ENCODE peak calls at places on chromosomes 16 and 17, in four cellular contexts. K is K562, C is HepG2, U is GM12878. M is an unnamed sample.

GRCh38 chr17:70621593-70621992 is 452.3 kb downstream of the KCNJ2 start:
- DNase-seq in K (no peak), U (no peak), C (no peak), M (no peak)

GRCh38 chr17:42975265-42975664 is 4.6 kb downstream of the PTGES3L start:
- DNase-seq in K (peak), U (no peak), C (peak), M (no peak)

GRCh38 chr16:29842732-29843346 is 20.2 kb downstream of the CDIPT start:
- DNase-seq in U (no peak), K (no peak), C (no peak), M (no peak)

GRCh38 chr17:38874505-38875419 is 4.9 kb downstream of the LASP1 start:
- DNase-seq in K (no peak), U (no peak), C (no peak), M (no peak)

GRCh38 chr16:79542196-79542859 is 58.2 kb downstream of the MAF start:
- DNase-seq in U (no peak), K (no peak), C (no peak), M (no peak)

GRCh38 chr16:70769761-70770160 is 31.2 kb downstream of the VAC14 start:
- DNase-seq in U (no peak), C (no peak), K (no peak), M (no peak)

GRCh38 chr17:31654936-31655335 is 204.1 kb downstream of the COPRS start:
- DNase-seq in C (no peak), K (no peak), U (no peak), M (no peak)

GRCh38 chr16:70416748-70417616 is 21.9 kb downstream of the ST3GAL2 start:
- DNase-seq in K (no peak), U (no peak), C (peak), M (no peak)

GRCh38 chr17:79628861-79629547 is 18.2 kb upstream of the RBFOX3 start:
- DNase-seq in C (no peak), K (no peak), U (no peak), M (no peak)

GRCh38 chr16:12420661-12421209 is 383.0 kb downstream of the CPPED1 start:
- DNase-seq in U (no peak), C (no peak), K (peak), M (no peak)

GRCh38 chr16:81136331-81137011 is 40.3 kb upstream of the GCSH start:
- DNase-seq in C (no peak), K (no peak), U (no peak), M (peak)

GRCh38 chr17:14508156-14508555 is 207.3 kb downstream of the HS3ST3B1 start:
- DNase-seq in U (no peak), C (no peak), K (no peak), M (no peak)

GRCh38 chr17:72077326-72077960 is 43.4 kb upstream of the SOX9 start:
- DNase-seq in K (no peak), U (no peak), C (no peak), M (no peak)

GRCh38 chr17:65518256-65518655 is 43.2 kb downstream of the AXIN2 start:
- DNase-seq in K (no peak), C (no peak), U (no peak), M (no peak)

GRCh38 chr17:15232517-15232915 is 32.6 kb downstream of the PMP22 start:
- DNase-seq in K (peak), C (no peak), U (no peak), M (no peak)

GRCh38 chr16:77724174-77724573 is 1.9 kb downstream of the NUDT7 start:
- DNase-seq in C (peak), U (no peak), K (no peak), M (no peak)

GRCh38 chr17:57442914-57443571 is 186.7 kb downstream of the MSI2 start:
- DNase-seq in U (no peak), C (no peak), K (no peak), M (peak)

GRCh38 chr16:3837851-3838564 is 42.5 kb downstream of the CREBBP start:
- DNase-seq in C (no peak), K (no peak), U (no peak), M (no peak)

GRCh38 chr16:3839402-3840184 is 40.9 kb downstream of the CREBBP start:
- DNase-seq in C (no peak), U (no peak), K (no peak), M (no peak)

GRCh38 chr16:3841729-3842508 is 38.6 kb downstream of the CREBBP start:
- DNase-seq in U (no peak), K (no peak), C (no peak), M (no peak)

GRCh38 chr16:3836641-3837040 is 43.9 kb downstream of the CREBBP start:
- DNase-seq in U (no peak), K (no peak), C (no peak), M (no peak)

DNA sequence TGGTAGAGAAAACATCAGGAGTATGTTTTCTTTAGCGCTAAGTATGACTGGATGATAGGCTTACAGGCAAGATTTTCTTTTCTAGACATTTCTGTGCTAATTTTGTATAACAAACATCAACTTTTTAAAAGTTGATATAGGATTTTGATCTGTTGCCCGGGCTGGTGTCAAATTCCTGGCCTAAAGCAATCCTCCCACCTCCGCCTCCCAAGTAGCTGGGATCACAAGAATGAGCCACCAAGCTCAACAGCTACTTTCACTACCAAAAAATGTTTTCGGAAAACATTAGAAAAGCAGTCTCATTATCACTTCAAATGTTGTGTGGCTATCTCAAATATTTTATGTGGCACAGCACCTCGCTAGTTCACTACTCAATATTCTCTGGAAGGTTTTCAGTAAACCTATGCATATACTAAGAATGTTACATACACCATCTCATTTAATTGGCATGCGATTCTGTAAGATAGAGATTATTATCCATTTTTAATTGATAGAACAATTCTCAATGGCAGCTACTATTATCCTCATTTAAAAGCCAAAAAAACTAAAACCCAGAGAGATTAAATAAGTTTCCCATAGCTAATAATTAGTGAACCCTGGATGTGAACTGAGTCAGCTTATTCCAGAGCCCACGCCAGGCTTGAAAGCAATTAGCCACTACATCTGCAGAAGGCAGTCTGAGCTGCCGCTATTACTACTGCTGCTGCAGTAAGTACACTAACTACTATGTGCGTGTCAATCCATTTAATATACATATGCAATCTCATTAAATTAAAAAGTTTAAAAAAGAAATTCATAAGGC is 41.7 kb downstream of the CREBBP start:
- DNase-seq in C (no peak), K (no peak), U (no peak), M (no peak)
- TF ChIP-seq CHD4 in C (no peak), K (no peak), U (no peak), M (no peak)

DNA sequence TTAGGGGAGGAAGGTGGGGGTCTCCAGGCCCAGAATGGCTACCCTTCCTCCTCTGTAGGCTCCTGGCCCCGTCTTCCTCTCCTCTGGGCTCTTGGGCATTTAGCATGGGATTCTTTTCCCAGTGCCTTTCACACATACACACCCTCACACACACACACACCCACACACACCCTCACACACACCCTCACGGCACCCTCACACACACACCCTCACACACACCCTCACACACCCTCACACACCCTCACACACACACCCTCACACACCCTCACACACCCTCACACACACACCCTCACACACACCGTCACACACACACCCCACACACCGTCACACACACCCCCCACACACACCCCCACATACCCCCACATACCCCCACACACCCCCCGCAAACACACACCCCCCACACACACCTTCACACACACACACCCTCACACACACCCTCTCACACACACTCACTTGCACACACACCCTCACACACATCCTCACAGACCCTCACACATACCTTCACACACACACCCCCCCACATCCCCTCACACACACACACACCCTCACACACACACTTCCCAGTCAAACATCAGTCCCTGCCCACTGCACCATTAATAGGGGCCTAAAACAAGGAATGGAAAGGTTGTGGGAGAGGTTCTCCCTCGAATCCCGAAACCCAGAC is 845 bp downstream of the SGCA start:
- DNase-seq in C (no peak), U (no peak), K (no peak), M (no peak)
- H3K27ac ChIP-seq in C (no peak), U (no peak), K (no peak), M (peak)

GRCh38 chr17:48429638-48430586 is at the start of gene SKAP1:
- DNase-seq in K (no peak), C (no peak), U (no peak), M (no peak)
- TF ChIP-seq MAX in K (no peak), C (no peak), U (peak), M (no peak)

DNA sequence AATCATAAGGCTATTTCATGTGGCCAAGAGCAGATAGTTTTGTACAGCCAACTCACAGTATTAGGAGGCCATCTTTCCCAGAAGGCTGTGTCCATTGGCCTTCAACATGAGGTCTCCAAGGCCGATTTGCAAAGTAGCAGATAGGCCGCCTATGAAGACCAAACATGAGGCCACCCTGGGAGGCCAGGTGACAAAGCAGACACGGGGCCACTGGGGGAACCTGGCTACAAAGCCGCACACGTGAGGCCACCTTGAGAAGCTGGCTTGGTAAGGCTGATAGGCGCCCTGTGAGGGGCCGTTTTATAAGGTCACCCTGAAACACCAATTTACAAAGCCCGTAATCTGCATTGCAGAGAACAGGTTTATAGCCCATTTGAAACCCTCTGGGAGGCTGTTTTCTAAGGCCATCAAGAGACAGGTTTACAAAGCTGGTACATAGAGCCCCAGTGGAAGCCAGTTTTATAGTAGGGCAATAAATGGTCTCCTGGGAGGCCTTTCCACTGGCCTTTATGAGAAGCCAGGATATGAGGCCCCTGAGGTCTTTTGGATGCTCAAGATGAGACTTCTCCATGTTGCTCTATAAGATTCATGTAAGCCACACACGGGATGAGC is 4.9 kb downstream of the KDM8 start:
- DNase-seq in C (no peak), K (no peak), U (no peak), M (no peak)
- TF ChIP-seq CHD4 in C (no peak), K (no peak), U (no peak), M (no peak)

DNA sequence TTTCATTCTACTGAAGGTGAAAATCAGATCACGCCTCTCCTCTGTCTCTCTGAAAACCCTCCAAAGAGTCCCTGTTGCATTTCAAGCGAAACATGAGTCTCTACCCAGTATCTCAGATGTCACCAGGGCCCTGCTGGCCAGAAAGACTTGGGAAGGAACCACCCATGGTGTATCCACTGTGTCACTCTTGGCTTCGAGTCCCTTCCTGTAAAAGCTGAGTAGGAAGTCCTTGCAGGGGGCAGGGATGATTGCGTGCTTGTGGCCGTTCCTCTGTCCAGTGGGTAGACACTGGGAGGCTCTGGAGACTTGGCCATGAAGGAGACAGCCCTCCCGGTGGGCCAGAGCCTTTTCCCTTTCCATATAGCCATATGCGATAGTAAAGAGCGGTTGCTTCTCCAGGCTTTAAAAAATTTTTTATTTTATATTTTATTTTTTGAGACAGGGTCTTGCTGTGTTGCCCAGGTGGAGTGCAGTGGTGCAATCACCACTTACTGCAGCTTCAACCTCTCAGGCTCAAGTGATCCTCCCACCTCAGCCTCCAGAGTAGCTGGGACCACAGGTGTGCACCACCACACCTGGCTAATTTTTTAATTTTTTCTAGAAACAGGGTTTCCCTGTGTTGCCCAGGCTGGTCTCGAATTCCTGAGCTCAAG is 19.0 kb upstream of the RMI2 start:
- DNase-seq in K (no peak), C (no peak), U (no peak), M (no peak)
- H3K27ac ChIP-seq in K (no peak), C (no peak), U (peak), M (no peak)

GRCh38 chr16:87201777-87202176 is 115.4 kb downstream of the C16orf95 start:
- DNase-seq in U (no peak), C (no peak), K (peak), M (no peak)
- TF ChIP-seq MAX in U (no peak), C (no peak), K (no peak), M (no peak)

GRCh38 chr17:76207670-76208069 is 32.6 kb downstream of the RNF157 start:
- DNase-seq in C (no peak), K (no peak), U (no peak), M (no peak)

GRCh38 chr17:76208120-76208519 is 32.2 kb downstream of the RNF157 start:
- DNase-seq in K (no peak), U (peak), C (no peak), M (no peak)

GRCh38 chr17:76202516-76202915 is 37.8 kb downstream of the RNF157 start:
- DNase-seq in C (no peak), K (no peak), U (no peak), M (no peak)

GRCh38 chr17:76207268-76207667 is 33.0 kb downstream of the RNF157 start:
- DNase-seq in K (no peak), C (no peak), U (no peak), M (no peak)

DNA sequence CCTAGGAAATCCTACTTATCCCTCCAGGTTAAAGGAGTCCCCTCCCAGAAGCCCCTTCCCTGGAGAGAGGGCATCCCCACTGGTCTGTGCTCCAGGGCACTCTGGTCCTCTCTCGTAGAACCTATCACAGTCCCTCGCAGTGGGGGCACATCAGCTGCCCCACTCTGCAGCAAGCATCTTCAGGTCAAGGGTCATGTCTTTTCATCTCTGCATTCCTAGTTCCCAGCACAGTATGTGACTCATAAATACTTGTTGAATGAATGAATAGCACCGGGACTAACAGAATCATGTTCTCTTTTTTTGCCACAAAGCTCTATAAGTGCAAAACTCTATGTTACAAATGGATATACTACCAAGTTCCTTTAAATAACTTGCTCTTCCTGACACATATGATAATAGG is 36.0 kb downstream of the RNF157 start:
- DNase-seq in K (no peak), C (peak), U (no peak), M (peak)
- TF ChIP-seq CHD4 in K (no peak), C (no peak), U (no peak), M (no peak)

GRCh38 chr17:74990581-74991105 is 3.2 kb downstream of the CDR2L start:
- DNase-seq in C (no peak), U (no peak), K (no peak), M (no peak)

GRCh38 chr17:74992223-74992622 is 4.8 kb downstream of the CDR2L start:
- DNase-seq in K (no peak), U (no peak), C (no peak), M (no peak)

GRCh38 chr17:74986206-74986576 is 1.2 kb upstream of the CDR2L start:
- DNase-seq in K (no peak), C (no peak), U (no peak), M (no peak)

GRCh38 chr17:74987418-74987908 is at the start of gene CDR2L:
- DNase-seq in K (peak), U (peak), C (peak), M (peak)

DNA sequence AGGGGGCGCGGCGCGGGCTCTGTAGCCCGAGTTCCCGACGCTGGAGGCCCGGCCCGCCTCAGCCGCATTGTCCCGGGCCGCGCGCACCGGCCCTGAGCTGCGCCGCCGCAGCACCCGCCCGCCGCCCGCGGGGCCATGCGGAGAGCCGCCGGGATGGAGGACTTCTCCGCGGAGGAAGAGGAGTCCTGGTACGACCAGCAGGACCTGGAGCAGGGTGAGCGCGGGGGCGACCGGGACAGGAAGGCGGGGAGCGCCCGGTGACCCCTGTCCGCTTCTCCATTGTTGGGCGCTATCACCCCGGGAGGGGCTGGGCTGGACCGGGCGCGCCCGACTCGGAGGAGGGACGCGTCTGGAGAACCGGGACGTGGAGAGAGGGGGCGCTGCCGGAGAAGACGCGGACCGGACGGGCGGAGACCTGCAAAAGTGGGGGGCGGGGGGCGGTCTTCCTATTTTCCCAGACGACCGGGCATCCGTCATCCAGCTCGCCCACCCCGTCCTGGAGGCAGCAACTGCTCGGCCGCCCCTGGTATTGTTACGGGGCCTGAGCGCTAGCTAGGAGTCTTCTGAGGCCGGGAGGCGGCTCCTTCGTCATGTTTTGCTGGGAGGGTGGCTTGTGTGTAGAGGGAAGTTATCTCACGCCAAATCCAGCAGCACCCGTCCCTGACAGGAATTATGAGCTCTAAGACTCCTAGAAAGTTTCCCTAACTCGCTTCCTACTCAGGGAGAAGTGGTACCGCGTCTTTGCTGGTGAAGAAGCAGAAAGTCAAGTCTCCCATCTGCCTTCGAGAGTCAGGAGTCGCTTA is 678 bp downstream of the CDR2L start:
- DNase-seq in K (peak), C (no peak), U (no peak), M (peak)
- H3K27ac ChIP-seq in K (peak), C (no peak), U (no peak), M (peak)

DNA sequence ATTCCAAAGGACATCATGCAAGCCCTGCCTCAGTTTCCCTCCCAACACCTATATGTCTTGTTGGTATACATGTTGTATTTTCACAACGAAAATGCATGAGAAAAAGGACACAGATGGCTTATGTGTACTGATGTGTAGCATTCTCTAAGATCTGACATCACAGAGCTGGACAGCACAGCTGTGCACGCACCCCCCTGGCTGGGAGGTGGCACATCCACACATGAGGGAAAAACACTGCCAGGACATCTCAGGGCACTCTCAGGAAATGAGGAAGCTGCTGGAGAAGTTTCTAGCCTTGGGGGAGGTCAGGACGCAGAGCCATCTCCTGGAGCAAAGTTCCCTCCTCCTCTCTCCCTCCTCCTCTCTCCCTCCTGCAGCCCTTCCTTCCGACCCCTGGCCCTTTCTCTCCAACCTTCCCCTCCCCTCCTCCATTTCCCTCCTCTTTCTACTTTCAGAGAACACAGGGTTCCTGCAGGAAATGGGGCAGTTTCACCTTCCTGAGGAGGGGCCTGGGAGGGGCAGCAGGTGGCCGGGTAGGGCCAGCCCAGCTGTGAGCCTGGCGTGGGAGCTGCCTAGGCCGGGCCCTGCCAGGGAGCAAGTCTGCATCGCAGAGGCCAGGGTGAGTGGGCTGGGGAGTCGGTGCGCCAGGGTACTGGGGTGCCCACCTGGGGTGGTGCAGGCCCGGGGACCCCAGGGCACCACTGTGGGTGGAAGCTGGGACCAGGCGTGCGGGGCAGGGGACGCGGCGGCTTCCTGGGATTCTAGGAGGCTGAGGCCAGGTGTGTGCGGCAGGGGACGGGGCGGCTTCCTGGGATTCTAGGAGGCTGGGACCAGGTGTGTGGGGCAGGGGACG is at the start of gene DPEP1:
- DNase-seq in K (no peak), U (no peak), C (no peak), M (no peak)
- TF ChIP-seq MAX in K (no peak), U (no peak), C (no peak), M (no peak)